ENCODE peak calls at places on chromosomes 13 and 19, in eight cellular contexts. T is AG04450, Z is neural progenitor cell, G is NT2/D1, D is body of pancreas, W is Caco-2, R is cardiac muscle cell, F is neuronal stem cell. P is an unnamed sample.
A peak's percentile ranks its signal among the peaks of the same experiment; 100 is the strongest.

GRCh38 chr13:75869981-75870380 is 233.9 kb downstream of the LMO7 start:
- DNase-seq in G (no peak), F (no peak), T (no peak), D (no peak), R (no peak), W (no peak), Z (no peak), P (no peak)

GRCh38 chr19:5336195-5336965 is 4.2 kb downstream of the PTPRS start:
- DNase-seq in D (no peak), T (no peak), G (no peak), F (no peak), R (no peak), Z (peak; percentile 29), W (no peak), P (no peak)

GRCh38 chr19:13099073-13099999 is 3.3 kb downstream of the LYL1 start:
- DNase-seq in D (peak; percentile 76), G (no peak), T (no peak), F (no peak), R (no peak), W (no peak), Z (peak; percentile 65), P (no peak)

GRCh38 chr19:47560999-47561398 is 11.9 kb downstream of the ZNF541 start:
- DNase-seq in W (no peak), Z (no peak), D (no peak), R (no peak), T (no peak), F (no peak), G (no peak), P (no peak)

GRCh38 chr19:19417618-19418270 is 12.3 kb downstream of the GATAD2A start:
- DNase-seq in F (no peak), T (no peak), Z (no peak), G (no peak), D (no peak), W (no peak), R (no peak), P (no peak)

GRCh38 chr19:1672038-1672768 is 19.8 kb upstream of the TCF3 start:
- DNase-seq in Z (peak; percentile 73), W (peak; percentile 54), T (no peak), F (no peak), D (no peak), G (no peak), R (peak; percentile 59), P (peak; percentile 28)

GRCh38 chr13:109684836-109685602 is 101.4 kb downstream of the IRS2 start:
- DNase-seq in D (peak; percentile 70), G (no peak), R (peak; percentile 17), W (no peak), T (no peak), F (no peak), Z (no peak), P (no peak)

GRCh38 chr19:41701401-41702075 is 6.9 kb upstream of the CEACAM5 start:
- DNase-seq in T (no peak), W (peak; percentile 34), R (no peak), Z (no peak), F (no peak), D (peak; percentile 28), G (no peak), P (no peak)

GRCh38 chr13:20843177-20843576 is 59.4 kb downstream of the XPO4 start:
- DNase-seq in Z (no peak), G (no peak), W (no peak), D (no peak), R (peak; percentile 71), F (no peak), T (no peak), P (no peak)

GRCh38 chr13:48908381-48909087 is 67.2 kb upstream of the FNDC3A start:
- DNase-seq in F (no peak), R (no peak), Z (no peak), W (no peak), D (no peak), G (no peak), T (no peak), P (peak; percentile 71)

GRCh38 chr19:23916991-23917390 is 2.3 kb downstream of the ZNF726 start:
- DNase-seq in G (no peak), D (no peak), Z (no peak), R (no peak), T (no peak), W (no peak), F (no peak), P (no peak)

GRCh38 chr13:71618154-71618553 is 248.8 kb downstream of the DACH1 start:
- DNase-seq in Z (no peak), W (no peak), T (no peak), F (no peak), G (no peak), R (no peak), D (no peak), P (no peak)

GRCh38 chr13:52760078-52760477 is 20.5 kb upstream of the CNMD start:
- DNase-seq in F (no peak), D (no peak), Z (no peak), W (no peak), R (no peak), G (no peak), T (no peak), P (no peak)

GRCh38 chr19:14400913-14401312 is 18.2 kb downstream of the DDX39A start:
- DNase-seq in Z (no peak), G (no peak), W (no peak), T (no peak), R (no peak), D (no peak), F (no peak), P (peak; percentile 58)

GRCh38 chr19:58278156-58279041 is at the start of gene ZNF8:
- DNase-seq in T (peak; percentile 97), Z (peak; percentile 100), W (peak; percentile 99), F (peak; percentile 97), R (peak; percentile 99), G (peak; percentile 92), D (peak; percentile 97), P (peak; percentile 96)

GRCh38 chr13:33496336-33496735 is 210.8 kb upstream of the STARD13 start:
- DNase-seq in R (no peak), T (no peak), Z (no peak), G (no peak), W (no peak), D (no peak), F (no peak), P (no peak)

GRCh38 chr13:79448413-79448812 is 32.5 kb upstream of the NDFIP2 start:
- DNase-seq in D (no peak), R (no peak), F (no peak), T (no peak), W (no peak), G (no peak), Z (no peak), P (no peak)

GRCh38 chr13:20461481-20461859 is 64.2 kb downstream of the CRYL1 start:
- DNase-seq in T (no peak), Z (no peak), W (no peak), D (no peak), F (no peak), G (no peak), R (no peak), P (peak; percentile 31)

GRCh38 chr13:41802684-41803554 is 158.0 kb downstream of the VWA8 start:
- DNase-seq in F (no peak), R (no peak), D (no peak), G (no peak), W (no peak), T (peak; percentile 15), Z (no peak), P (peak; percentile 18)

GRCh38 chr13:106133025-106133424 is 402.4 kb downstream of the EFNB2 start:
- DNase-seq in Z (no peak), R (no peak), F (no peak), G (no peak), D (no peak), W (no peak), T (peak; percentile 23), P (no peak)

GRCh38 chr19:16684216-16684615 is 23.3 kb downstream of the TMEM38A start:
- DNase-seq in F (no peak), R (no peak), T (no peak), Z (no peak), W (no peak), G (no peak), D (no peak), P (no peak)

GRCh38 chr13:31755211-31755610 is 15.9 kb downstream of the RXFP2 start:
- DNase-seq in F (no peak), W (no peak), D (no peak), R (no peak), T (no peak), G (no peak), Z (no peak), P (no peak)
- H3K27me3 ChIP-seq in F (peaks cover 4% of the 10 kb centered on the region), W (no peaks in the 10 kb centered on the region), D (no peaks in the 10 kb centered on the region), R (no peaks in the 10 kb centered on the region), T (no peaks in the 10 kb centered on the region), G (no peaks in the 10 kb centered on the region), Z (no peaks in the 10 kb centered on the region), P (no peaks in the 10 kb centered on the region)

GRCh38 chr19:594265-594870 is 4.7 kb downstream of the HCN2 start:
- DNase-seq in F (no peak), W (no peak), D (no peak), G (no peak), R (no peak), Z (no peak), T (no peak), P (no peak)
- H3K27me3 ChIP-seq in F (peaks cover 71% of the 10 kb centered on the region), W (peaks cover 2% of the 10 kb centered on the region), D (no peaks in the 10 kb centered on the region), G (peaks cover 50% of the 10 kb centered on the region), R (peaks cover 44% of the 10 kb centered on the region), Z (peaks cover 53% of the 10 kb centered on the region), T (peaks cover 20% of the 10 kb centered on the region), P (peaks cover 5% of the 10 kb centered on the region)

GRCh38 chr13:113049981-113050380 is 55.6 kb upstream of the F7 start:
- DNase-seq in R (no peak), D (no peak), T (no peak), F (no peak), G (no peak), W (no peak), Z (no peak), P (no peak)

GRCh38 chr13:113052206-113052605 is 53.4 kb upstream of the F7 start:
- DNase-seq in F (no peak), T (no peak), G (no peak), D (no peak), W (no peak), R (no peak), Z (no peak), P (no peak)

GRCh38 chr13:113052971-113053370 is 52.6 kb upstream of the F7 start:
- DNase-seq in W (no peak), F (no peak), D (no peak), G (no peak), Z (no peak), T (no peak), R (no peak), P (no peak)

GRCh38 chr13:113050856-113051431 is 54.6 kb upstream of the F7 start:
- DNase-seq in D (no peak), T (no peak), W (no peak), G (no peak), Z (no peak), R (no peak), F (no peak), P (no peak)

GRCh38 chr13:113051641-113052040 is 54.0 kb upstream of the F7 start:
- DNase-seq in W (no peak), Z (no peak), T (no peak), R (no peak), F (no peak), G (no peak), D (no peak), P (no peak)
- H3K27me3 ChIP-seq in W (no peaks in the 10 kb centered on the region), Z (no peaks in the 10 kb centered on the region), T (peaks cover 59% of the 10 kb centered on the region), R (peaks cover 43% of the 10 kb centered on the region), F (no peaks in the 10 kb centered on the region), G (no peaks in the 10 kb centered on the region), D (no peaks in the 10 kb centered on the region), P (peaks cover 37% of the 10 kb centered on the region)

DNA sequence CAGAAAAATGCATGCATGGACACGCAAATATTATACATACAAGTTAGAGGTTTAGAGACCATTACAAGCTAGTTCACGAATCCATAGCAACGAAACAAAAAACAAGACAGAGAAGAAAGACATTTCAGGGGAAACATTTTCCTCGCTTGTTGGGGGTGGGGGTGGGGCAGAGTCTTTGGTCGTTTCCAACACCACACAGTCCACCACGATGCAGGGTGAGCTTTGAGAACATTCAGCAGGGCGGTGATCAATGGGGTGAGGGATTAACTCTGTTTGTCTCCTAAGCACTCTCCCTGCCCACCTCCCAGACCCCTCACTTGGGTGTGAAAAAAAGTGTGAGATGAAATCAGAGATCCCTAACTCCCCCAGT is 631 bp downstream of the OXGR1 start:
- DNase-seq in W (no peak), F (no peak), R (no peak), G (no peak), T (no peak), D (no peak), Z (peak; percentile 35), P (no peak)
- H3K27me3 ChIP-seq in W (no peaks in the 10 kb centered on the region), F (peaks cover 26% of the 10 kb centered on the region), R (peaks cover 63% of the 10 kb centered on the region), G (no peaks in the 10 kb centered on the region), T (peaks cover 28% of the 10 kb centered on the region), D (no peaks in the 10 kb centered on the region), Z (peaks cover 58% of the 10 kb centered on the region), P (peaks cover 42% of the 10 kb centered on the region)